ENCODE peak calls at places on chromosomes 4 and X, in eight cellular contexts. U, E, D, R, H, Q, T and C are unnamed samples.

GRCh38 chr4:19774690-19775256 is 476.9 kb upstream of the SLIT2 start:
- DNase-seq in U (no peak), E (no peak), D (no peak), R (no peak), H (no peak), Q (peak), T (no peak), C (no peak)

GRCh38 chr4:155676430-155676825 is 9.8 kb downstream of the GUCY1A1 start:
- DNase-seq in U (no peak), E (no peak), D (no peak), R (no peak), H (peak), Q (no peak), T (no peak), C (no peak)

GRCh38 chr4:144578681-144579080 is 67.3 kb upstream of the HHIP start:
- DNase-seq in U (no peak), E (no peak), D (no peak), R (no peak), H (no peak), Q (no peak), T (no peak), C (no peak)

GRCh38 chr4:94412019-94413017 is 39.4 kb upstream of the PDLIM5 start:
- DNase-seq in U (peak), E (no peak), D (peak), R (no peak), H (peak), Q (peak), T (no peak), C (no peak)

GRCh38 chr4:120544838-120545237 is 377.7 kb downstream of the PRDM5 start:
- DNase-seq in U (no peak), E (no peak), D (no peak), R (no peak), H (peak), Q (peak), T (no peak), C (no peak)

GRCh38 chr4:81113024-81113423 is 82.5 kb downstream of the BMP3 start:
- DNase-seq in U (no peak), E (no peak), D (no peak), R (no peak), H (no peak), Q (peak), T (no peak), C (no peak)

GRCh38 chrX:86002076-86002896 is 45.1 kb downstream of the CHM start:
- DNase-seq in U (peak), E (no peak), D (no peak), R (no peak), H (no peak), Q (peak), T (no peak), C (no peak)

GRCh38 chrX:150984164-150984824 is 1.2 kb downstream of the HMGB3 start:
- DNase-seq in U (peak), E (no peak), D (no peak), R (no peak), H (peak), Q (no peak), T (no peak), C (no peak)

GRCh38 chr4:96652158-96652557 is 812.3 kb downstream of the PDHA2 start:
- DNase-seq in U (no peak), E (no peak), D (no peak), R (no peak), H (no peak), Q (peak), T (no peak), C (no peak)

GRCh38 chr4:16253127-16253960 is 27.1 kb upstream of the TAPT1 start:
- DNase-seq in U (no peak), E (no peak), D (peak), R (no peak), H (peak), Q (peak), T (peak), C (no peak)

GRCh38 chr4:139242511-139243051 is 37.4 kb downstream of the MGARP start:
- DNase-seq in U (no peak), E (no peak), D (peak), R (no peak), H (no peak), Q (peak), T (no peak), C (no peak)

GRCh38 chrX:105658136-105658535 is 164.2 kb upstream of the NRK start:
- DNase-seq in U (no peak), E (no peak), D (no peak), R (no peak), H (no peak), Q (no peak), T (no peak), C (no peak)

GRCh38 chr4:158538176-158538575 is 16.5 kb downstream of the RXFP1 start:
- DNase-seq in U (no peak), E (no peak), D (no peak), R (no peak), H (peak), Q (peak), T (no peak), C (no peak)

GRCh38 chr4:146124023-146124680 is 51.4 kb upstream of the LSM6 start:
- DNase-seq in U (no peak), E (no peak), D (no peak), R (no peak), H (peak), Q (peak), T (no peak), C (no peak)

GRCh38 chr4:96767815-96768480 is 928.1 kb downstream of the PDHA2 start:
- DNase-seq in U (no peak), E (no peak), D (no peak), R (no peak), H (no peak), Q (no peak), T (no peak), C (no peak)

GRCh38 chrX:25968920-25969319 is 169.2 kb upstream of the MAGEB18 start:
- DNase-seq in U (peak), E (no peak), D (no peak), R (no peak), H (peak), Q (no peak), T (no peak), C (no peak)